ENCODE peak calls at places on chromosomes 13 and 19, in five cellular contexts. One of them, this sample, is unnamed.

GRCh38 chr13:110907951-110908898 is 6.6 kb downstream of the ANKRD10 start:
- DNase-seq in HFF-Myc: no peak
- DNase-seq in lung: no peak
- DNase-seq in NCI-H1092 treated with DMSO at 0.1 percent for 48 hours: peak
- DNase-seq in NCI-H345: peak
- DNase-seq in this sample: no peak

GRCh38 chr19:711224-711623 is 2.5 kb downstream of the PALM start:
- DNase-seq in HFF-Myc: no peak
- DNase-seq in lung: no peak
- DNase-seq in NCI-H1092 treated with DMSO at 0.1 percent for 48 hours: no peak
- DNase-seq in NCI-H345: no peak
- DNase-seq in this sample: no peak

GRCh38 chr13:38349386-38350113 is at the start of gene UFM1:
- DNase-seq in HFF-Myc: peak
- DNase-seq in lung: peak
- DNase-seq in NCI-H1092 treated with DMSO at 0.1 percent for 48 hours: peak
- DNase-seq in NCI-H345: peak
- DNase-seq in this sample: peak

GRCh38 chr19:10334340-10335148 is 1.2 kb upstream of the RAVER1 start:
- DNase-seq in HFF-Myc: peak
- DNase-seq in lung: peak
- DNase-seq in NCI-H1092 treated with DMSO at 0.1 percent for 48 hours: no peak
- DNase-seq in NCI-H345: peak
- DNase-seq in this sample: peak

GRCh38 chr19:10404888-10405808 is 1.8 kb upstream of the CDC37 start:
- DNase-seq in HFF-Myc: no peak
- DNase-seq in lung: no peak
- DNase-seq in NCI-H1092 treated with DMSO at 0.1 percent for 48 hours: no peak
- DNase-seq in NCI-H345: no peak
- DNase-seq in this sample: no peak

GRCh38 chr13:43573787-43574562 is 212.8 kb downstream of the ENOX1 start:
- DNase-seq in HFF-Myc: no peak
- DNase-seq in lung: no peak
- DNase-seq in NCI-H1092 treated with DMSO at 0.1 percent for 48 hours: no peak
- DNase-seq in NCI-H345: no peak
- DNase-seq in this sample: no peak

GRCh38 chr19:2528543-2529173 is 52.7 kb downstream of the GADD45B start:
- DNase-seq in HFF-Myc: no peak
- DNase-seq in lung: peak
- DNase-seq in NCI-H1092 treated with DMSO at 0.1 percent for 48 hours: no peak
- DNase-seq in NCI-H345: no peak
- DNase-seq in this sample: no peak

GRCh38 chr19:1755467-1756155 is 2.3 kb downstream of the ONECUT3 start:
- DNase-seq in HFF-Myc: no peak
- DNase-seq in lung: no peak
- DNase-seq in NCI-H1092 treated with DMSO at 0.1 percent for 48 hours: no peak
- DNase-seq in NCI-H345: no peak
- DNase-seq in this sample: no peak

GRCh38 chr19:4114181-4114580 is 9.7 kb downstream of the MAP2K2 start:
- DNase-seq in HFF-Myc: no peak
- DNase-seq in lung: no peak
- DNase-seq in NCI-H1092 treated with DMSO at 0.1 percent for 48 hours: no peak
- DNase-seq in NCI-H345: no peak
- DNase-seq in this sample: no peak

GRCh38 chr19:54364775-54365257 is at the start of gene LAIR1:
- DNase-seq in HFF-Myc: no peak
- DNase-seq in lung: no peak
- DNase-seq in NCI-H1092 treated with DMSO at 0.1 percent for 48 hours: no peak
- DNase-seq in NCI-H345: no peak
- DNase-seq in this sample: no peak

GRCh38 chr19:28170066-28170465 is 1042.9 kb downstream of the UQCRFS1 start:
- DNase-seq in HFF-Myc: no peak
- DNase-seq in lung: no peak
- DNase-seq in NCI-H1092 treated with DMSO at 0.1 percent for 48 hours: peak
- DNase-seq in NCI-H345: peak
- DNase-seq in this sample: no peak

GRCh38 chr19:16520986-16521624 is 21.1 kb downstream of the CHERP start:
- DNase-seq in HFF-Myc: no peak
- DNase-seq in lung: no peak
- DNase-seq in NCI-H1092 treated with DMSO at 0.1 percent for 48 hours: no peak
- DNase-seq in NCI-H345: no peak
- DNase-seq in this sample: no peak

GRCh38 chr19:14514215-14514871 is 3.9 kb downstream of the DNAJB1 start:
- DNase-seq in HFF-Myc: no peak
- DNase-seq in lung: no peak
- DNase-seq in NCI-H1092 treated with DMSO at 0.1 percent for 48 hours: no peak
- DNase-seq in NCI-H345: peak
- DNase-seq in this sample: no peak

GRCh38 chr19:57559404-57560025 is at the start of gene ZNF550:
- DNase-seq in HFF-Myc: peak
- DNase-seq in lung: peak
- DNase-seq in NCI-H1092 treated with DMSO at 0.1 percent for 48 hours: peak
- DNase-seq in NCI-H345: peak
- DNase-seq in this sample: peak

GRCh38 chr13:93862259-93862658 is 617.2 kb downstream of the DCT start:
- DNase-seq in HFF-Myc: no peak
- DNase-seq in lung: no peak
- DNase-seq in NCI-H1092 treated with DMSO at 0.1 percent for 48 hours: no peak
- DNase-seq in NCI-H345: no peak
- DNase-seq in this sample: no peak

GRCh38 chr13:87147076-87147475 is 524.1 kb upstream of the SLITRK5 start:
- DNase-seq in HFF-Myc: no peak
- DNase-seq in lung: no peak
- DNase-seq in NCI-H1092 treated with DMSO at 0.1 percent for 48 hours: no peak
- DNase-seq in NCI-H345: no peak
- DNase-seq in this sample: peak

GRCh38 chr13:99231726-99232125 is 26.5 kb downstream of the GPR18 start:
- DNase-seq in HFF-Myc: no peak
- DNase-seq in lung: no peak
- DNase-seq in NCI-H1092 treated with DMSO at 0.1 percent for 48 hours: no peak
- DNase-seq in NCI-H345: no peak
- DNase-seq in this sample: no peak

GRCh38 chr13:79387853-79388252 is 18.2 kb downstream of the RBM26 start:
- DNase-seq in HFF-Myc: no peak
- DNase-seq in lung: no peak
- DNase-seq in NCI-H1092 treated with DMSO at 0.1 percent for 48 hours: no peak
- DNase-seq in NCI-H345: no peak
- DNase-seq in this sample: no peak

GRCh38 chr19:44924243-44924725 is 9.9 kb downstream of the APOC1 start:
- DNase-seq in HFF-Myc: no peak
- DNase-seq in lung: no peak
- DNase-seq in NCI-H1092 treated with DMSO at 0.1 percent for 48 hours: no peak
- DNase-seq in NCI-H345: no peak
- DNase-seq in this sample: no peak

GRCh38 chr19:40705362-40705651 is 11.4 kb downstream of the COQ8B start:
- DNase-seq in HFF-Myc: no peak
- DNase-seq in lung: no peak
- DNase-seq in NCI-H1092 treated with DMSO at 0.1 percent for 48 hours: no peak
- DNase-seq in NCI-H345: no peak
- DNase-seq in this sample: no peak

GRCh38 chr19:28067882-28068281 is 1145.1 kb downstream of the UQCRFS1 start:
- DNase-seq in HFF-Myc: no peak
- DNase-seq in lung: no peak
- DNase-seq in NCI-H1092 treated with DMSO at 0.1 percent for 48 hours: no peak
- DNase-seq in NCI-H345: no peak
- DNase-seq in this sample: no peak

GRCh38 chr13:27536361-27537101 is 83.8 kb downstream of the LNX2 start:
- DNase-seq in HFF-Myc: no peak
- DNase-seq in lung: peak
- DNase-seq in NCI-H1092 treated with DMSO at 0.1 percent for 48 hours: no peak
- DNase-seq in NCI-H345: peak
- DNase-seq in this sample: no peak

GRCh38 chr13:24662195-24663088 is 17.8 kb upstream of the ATP12A start:
- DNase-seq in HFF-Myc: no peak
- DNase-seq in lung: no peak
- DNase-seq in NCI-H1092 treated with DMSO at 0.1 percent for 48 hours: no peak
- DNase-seq in NCI-H345: no peak
- DNase-seq in this sample: no peak

GRCh38 chr13:110338441-110339101 is 31.5 kb downstream of the COL4A2 start:
- DNase-seq in HFF-Myc: no peak
- DNase-seq in lung: no peak
- DNase-seq in NCI-H1092 treated with DMSO at 0.1 percent for 48 hours: no peak
- DNase-seq in NCI-H345: no peak
- DNase-seq in this sample: peak

This sample was measured in BJ.